ENCODE peak calls at places on chromosomes 16 and 17, in four cellular contexts. H, K, U and B are unnamed samples.
A peak's percentile ranks its signal among the peaks of the same experiment; 100 is the strongest.

GRCh38 chr17:72646176-72646575 is 446.3 kb downstream of the SLC39A11 start:
- DNase-seq in H (no peak), K (no peak), U (no peak), B (no peak)

GRCh38 chr16:26301516-26301915 is 609.8 kb downstream of the HS3ST4 start:
- DNase-seq in H (no peak), K (no peak), U (no peak), B (no peak)

GRCh38 chr17:79833110-79833450 is 6.2 kb downstream of the CBX4 start:
- DNase-seq in H (no peak), K (no peak), U (no peak), B (no peak)

GRCh38 chr17:74037320-74037719 is 166.2 kb upstream of the RPL38 start:
- DNase-seq in H (no peak), K (no peak), U (no peak), B (no peak)

GRCh38 chr16:66958857-66959644 is 2.0 kb upstream of the CES3 start:
- DNase-seq in H (no peak), K (no peak), U (no peak), B (no peak)

GRCh38 chr16:83992624-83993023 is 24.6 kb downstream of the NECAB2 start:
- DNase-seq in H (no peak), K (no peak), U (peak; percentile 49), B (no peak)

GRCh38 chr17:7843536-7844291 is 9.7 kb downstream of the KDM6B start:
- DNase-seq in H (peak; percentile 94), K (peak; percentile 85), U (peak; percentile 83), B (peak; percentile 95)

GRCh38 chr16:86911311-86911999 is 333.1 kb downstream of the FOXL1 start:
- DNase-seq in H (no peak), K (no peak), U (no peak), B (no peak)

GRCh38 chr17:75832164-75832651 is 12.0 kb downstream of the UNC13D start:
- DNase-seq in H (peak; percentile 46), K (peak; percentile 49), U (no peak), B (peak; percentile 70)

GRCh38 chr17:7261377-7262191 is 694 bp downstream of the CLDN7 start:
- DNase-seq in H (no peak), K (no peak), U (no peak), B (no peak)

GRCh38 chr17:869567-870530 is 87.7 kb downstream of the MRM3 start:
- DNase-seq in H (no peak), K (peak; percentile 71), U (peak; percentile 42), B (no peak)

GRCh38 chr17:76270770-76271668 is 5.9 kb downstream of the UBALD2 start:
- DNase-seq in H (peak; percentile 41), K (no peak), U (no peak), B (no peak)

GRCh38 chr16:83393196-83393981 is 414.4 kb upstream of the HSBP1 start:
- DNase-seq in H (no peak), K (no peak), U (no peak), B (no peak)

GRCh38 chr17:78576389-78577112 is 645 bp downstream of the DNAH17 start:
- DNase-seq in H (no peak), K (no peak), U (peak; percentile 32), B (no peak)

GRCh38 chr16:27177031-27177774 is 26.1 kb upstream of the KDM8 start:
- DNase-seq in H (no peak), K (no peak), U (no peak), B (no peak)

GRCh38 chr16:20216818-20217217 is 110.5 kb downstream of the GP2 start:
- DNase-seq in H (no peak), K (no peak), U (no peak), B (no peak)

DNA sequence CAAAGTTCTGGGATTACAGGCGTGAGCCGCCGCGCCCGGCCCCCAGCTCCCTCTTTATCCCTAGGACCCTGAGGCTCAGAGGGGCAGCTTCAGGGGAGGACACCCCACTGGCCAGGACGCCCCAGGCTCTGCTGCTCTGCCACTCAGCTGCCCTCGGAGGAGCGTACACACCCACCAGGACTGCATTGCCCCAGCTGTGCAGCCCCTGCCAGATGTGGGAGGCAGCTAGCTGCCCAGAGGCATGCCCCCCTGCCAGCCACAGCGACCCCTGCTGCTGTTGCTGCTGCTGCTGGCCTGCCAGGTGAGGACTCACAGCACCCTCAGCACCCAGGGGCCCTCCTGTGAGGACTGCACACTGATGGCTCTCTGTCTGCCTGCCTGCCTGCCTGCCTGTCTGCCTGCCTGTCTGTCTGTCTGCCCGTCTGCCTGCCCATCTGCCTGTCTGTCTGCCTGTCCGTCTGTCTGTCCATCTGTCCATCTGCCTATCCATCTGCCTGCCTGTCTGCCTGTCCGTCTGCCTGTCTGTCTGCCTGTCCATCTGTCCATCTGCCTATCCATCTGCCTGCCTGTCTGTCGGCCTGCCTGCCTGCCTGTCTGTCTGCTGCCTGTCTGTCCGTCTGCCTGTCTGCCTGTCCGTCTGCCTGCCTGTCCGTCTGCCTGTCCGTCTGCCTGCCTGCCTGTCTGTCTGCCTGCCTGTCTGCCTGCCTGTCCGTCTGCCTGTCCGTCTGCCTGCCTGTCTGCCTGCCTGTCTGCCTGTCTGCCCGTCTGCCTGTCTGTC is 5.0 kb downstream of the GCGR start:
- DNase-seq in H (no peak), K (no peak), U (no peak), B (peak; percentile 59)
- TF ChIP-seq CTCF in H (no peak), K (no peak), U (no peak), B (no peak)

GRCh38 chr16:28184625-28185024 is 27.1 kb downstream of the XPO6 start:
- DNase-seq in H (no peak), K (no peak), U (no peak), B (no peak)

GRCh38 chr16:28181557-28181914 is 30.2 kb downstream of the XPO6 start:
- DNase-seq in H (no peak), K (peak; percentile 26), U (no peak), B (no peak)

GRCh38 chr16:28183930-28184329 is 27.8 kb downstream of the XPO6 start:
- DNase-seq in H (no peak), K (no peak), U (no peak), B (no peak)

GRCh38 chr16:28182183-28182582 is 29.6 kb downstream of the XPO6 start:
- DNase-seq in H (no peak), K (no peak), U (no peak), B (no peak)

GRCh38 chr16:28183441-28183840 is 28.3 kb downstream of the XPO6 start:
- DNase-seq in H (no peak), K (no peak), U (no peak), B (no peak)
- H3K4me3 ChIP-seq in H (no peak overlapping the region), K (no peak overlapping the region), U (no peak overlapping the region), B (no peak overlapping the region)

DNA sequence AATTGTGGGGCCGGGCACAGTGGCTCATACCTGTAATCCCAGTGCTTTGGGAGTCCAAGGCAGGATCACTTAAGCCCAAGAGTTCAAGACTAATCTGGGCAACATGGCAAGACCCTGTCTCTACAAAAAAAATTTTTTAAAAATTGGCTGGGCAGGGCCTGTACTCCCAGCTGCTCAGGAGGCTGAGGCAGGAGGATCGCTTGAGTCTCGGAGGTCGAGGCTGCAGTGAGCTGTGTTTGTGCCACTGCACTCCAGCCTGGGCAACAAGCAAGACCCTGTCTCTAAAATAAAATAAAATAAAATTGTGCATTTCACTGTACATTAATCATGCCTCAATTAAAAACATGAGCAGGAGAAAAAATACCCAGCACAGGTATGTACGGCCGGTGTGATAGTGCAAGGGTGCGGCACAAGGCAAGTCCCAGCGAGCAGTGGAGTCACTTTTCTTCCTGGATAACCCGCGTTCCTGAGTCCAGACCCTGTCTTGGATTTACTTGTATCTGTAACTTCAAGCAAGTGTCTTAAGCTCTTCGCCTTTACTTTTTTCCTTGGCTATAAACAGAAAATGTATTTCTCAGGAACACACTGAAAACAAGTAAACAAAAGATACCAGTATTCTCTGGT is 11.4 kb downstream of the ZDHHC7 start:
- DNase-seq in H (no peak), K (no peak), U (no peak), B (no peak)
- H3K4me1 ChIP-seq in H (peaks cover 73% of the 10 kb centered on the region), K (peaks cover 49% of the 10 kb centered on the region), U (peaks cover 82% of the 10 kb centered on the region), B (peaks cover 14% of the 10 kb centered on the region)

GRCh38 chr17:41678907-41679739 is 9.6 kb upstream of the EIF1 start:
- DNase-seq in H (peak; percentile 42), K (no peak), U (no peak), B (peak; percentile 62)
- TF ChIP-seq CTCF in H (peak; percentile 17), K (no peak), U (peak; percentile 27), B (peak; percentile 38)

GRCh38 chr17:17493249-17493985 is 2.8 kb downstream of the RASD1 start:
- DNase-seq in H (no peak), K (no peak), U (peak; percentile 45), B (peak; percentile 82)

GRCh38 chr17:17492562-17492961 is 3.6 kb downstream of the RASD1 start:
- DNase-seq in H (no peak), K (no peak), U (no peak), B (no peak)

GRCh38 chr17:17492085-17492484 is 4.1 kb downstream of the RASD1 start:
- DNase-seq in H (no peak), K (no peak), U (no peak), B (no peak)

GRCh38 chr17:17491031-17491471 is 5.1 kb downstream of the RASD1 start:
- DNase-seq in H (no peak), K (no peak), U (no peak), B (no peak)

DNA sequence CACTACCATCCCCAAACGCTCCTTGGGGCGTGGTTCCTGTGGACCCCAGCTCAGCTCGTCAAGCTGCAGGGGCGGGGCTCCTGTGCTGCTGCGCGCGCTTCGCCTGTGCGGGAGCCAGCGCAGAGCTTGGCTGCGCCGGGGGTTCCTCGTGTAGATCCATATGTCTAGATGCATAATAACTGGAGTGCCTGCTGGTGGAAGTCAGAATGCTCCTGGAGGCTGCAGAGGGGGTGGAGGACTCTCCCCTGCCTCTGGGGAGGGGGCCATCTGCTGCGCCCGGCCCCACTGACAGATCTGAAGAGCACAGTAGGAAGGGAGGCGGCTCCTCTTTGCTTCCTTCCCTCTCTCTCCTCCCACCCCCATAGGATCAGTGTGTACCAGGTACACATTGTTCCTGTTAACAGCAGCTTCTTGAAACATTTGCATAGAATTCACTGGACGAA is 4.6 kb downstream of the RASD1 start:
- DNase-seq in H (no peak), K (no peak), U (no peak), B (no peak)
- H3K4me3 ChIP-seq in H (no peak overlapping the region), K (no peak overlapping the region), U (no peak overlapping the region), B (no peak overlapping the region)

GRCh38 chr17:81334419-81334896 is 39.4 kb upstream of the SLC38A10 start:
- DNase-seq in H (no peak), K (no peak), U (no peak), B (peak; percentile 65)

GRCh38 chr17:81336296-81336929 is 41.3 kb upstream of the SLC38A10 start:
- DNase-seq in H (no peak), K (no peak), U (no peak), B (peak; percentile 58)

GRCh38 chr17:81335388-81336157 is 40.5 kb upstream of the SLC38A10 start:
- DNase-seq in H (no peak), K (no peak), U (no peak), B (peak; percentile 76)

GRCh38 chr17:81333626-81334368 is 38.7 kb upstream of the SLC38A10 start:
- DNase-seq in H (no peak), K (no peak), U (no peak), B (peak; percentile 57)

GRCh38 chr17:81334987-81335386 is 39.9 kb upstream of the SLC38A10 start:
- DNase-seq in H (no peak), K (no peak), U (no peak), B (no peak)
- H3K4me1 ChIP-seq in H (peaks cover 69% of the 10 kb centered on the region), K (peaks cover 43% of the 10 kb centered on the region), U (peaks cover 37% of the 10 kb centered on the region), B (peaks cover 15% of the 10 kb centered on the region)